ENCODE peak calls at places on chromosomes 12 and 14, in seven cellular contexts. D, E, L, H, V, G and J are unnamed samples.

GRCh38 chr12:130719263-130719892 is 3.3 kb upstream of the RIMBP2 start:
- DNase-seq in D (no peak), E (no peak), L (no peak), H (no peak), V (no peak), G (no peak), J (no peak)

GRCh38 chr12:106248849-106249371 is 1.1 kb upstream of the CKAP4 start:
- DNase-seq in D (peak), E (no peak), L (no peak), H (no peak), V (peak), G (no peak), J (peak)

GRCh38 chr12:78586790-78587189 is 277.8 kb upstream of the SYT1 start:
- DNase-seq in D (no peak), E (no peak), L (no peak), H (no peak), V (no peak), G (no peak), J (no peak)

GRCh38 chr14:50667491-50668007 is 557 bp downstream of the SAV1 start:
- DNase-seq in D (no peak), E (peak), L (no peak), H (no peak), V (peak), G (peak), J (no peak)

GRCh38 chr12:102691773-102692555 is 211.6 kb upstream of the IGF1 start:
- DNase-seq in D (no peak), E (no peak), L (no peak), H (no peak), V (no peak), G (no peak), J (no peak)

GRCh38 chr12:48977290-48978281 is 536 bp upstream of the WNT1 start:
- DNase-seq in D (peak), E (no peak), L (no peak), H (peak), V (no peak), G (peak), J (peak)

GRCh38 chr12:29858270-29858786 is 74.6 kb upstream of the TMTC1 start:
- DNase-seq in D (no peak), E (no peak), L (no peak), H (no peak), V (peak), G (no peak), J (no peak)

GRCh38 chr14:90508536-90509254 is 111.9 kb downstream of the CALM1 start:
- DNase-seq in D (no peak), E (no peak), L (no peak), H (no peak), V (peak), G (no peak), J (no peak)

GRCh38 chr12:84912191-84913142 is at the start of gene SLC6A15:
- DNase-seq in D (peak), E (peak), L (peak), H (peak), V (peak), G (peak), J (peak)

GRCh38 chr12:111458773-111459172 is 53.0 kb downstream of the SH2B3 start:
- DNase-seq in D (no peak), E (no peak), L (no peak), H (no peak), V (no peak), G (peak), J (no peak)

GRCh38 chr12:49777800-49778748 is 36.7 kb downstream of the TMBIM6 start:
- DNase-seq in D (peak), E (peak), L (no peak), H (peak), V (peak), G (peak), J (peak)

GRCh38 chr12:100279159-100279558 is 12.2 kb downstream of the SCYL2 start:
- DNase-seq in D (no peak), E (no peak), L (no peak), H (no peak), V (no peak), G (no peak), J (no peak)

GRCh38 chr12:59615392-59616165 is 19.8 kb downstream of the SLC16A7 start:
- DNase-seq in D (no peak), E (no peak), L (no peak), H (no peak), V (no peak), G (no peak), J (no peak)

GRCh38 chr14:22420598-22421186 is 168.3 kb downstream of the DAD1 start:
- DNase-seq in D (no peak), E (no peak), L (no peak), H (no peak), V (no peak), G (no peak), J (no peak)

GRCh38 chr12:57491393-57492280 is 3.8 kb downstream of the MARS1 start:
- DNase-seq in D (peak), E (no peak), L (no peak), H (no peak), V (no peak), G (no peak), J (no peak)

GRCh38 chr12:108640802-108641445 is 7.2 kb upstream of the SELPLG start:
- DNase-seq in D (peak), E (no peak), L (no peak), H (no peak), V (peak), G (peak), J (no peak)